ENCODE peak calls at places on chromosomes 7 and 10, in ten cellular contexts. Q is GM23248, W is HCT116, P is MM.1S, L is PC-9, A is OCI-LY7, D is GM23338, G is hepatocyte, Y is Karpas-422, J is SK-N-SH. O is an unnamed sample. For H3K9me2, the result is how much of the 10 kb centered on the place peaks cover.

GRCh38 chr7:1068656-1069055 is 19.3 kb upstream of the GPER1 start:
- DNase-seq in Q (no peak), W (no peak), P (no peak), L (no peak), A (no peak), D (no peak), G (no peak), Y (no peak), J (no peak), O (no peak)

GRCh38 chr7:50330254-50330653 is 25.7 kb downstream of the IKZF1 start:
- DNase-seq in Q (no peak), W (no peak), P (no peak), L (no peak), A (no peak), D (no peak), G (no peak), Y (peak), J (no peak), O (no peak)

GRCh38 chr7:47100148-47100547 is 481.8 kb downstream of the TNS3 start:
- DNase-seq in Q (no peak), W (no peak), P (no peak), L (no peak), A (no peak), D (no peak), G (no peak), Y (no peak), J (no peak), O (no peak)

GRCh38 chr10:31426425-31426824 is 107.4 kb downstream of the ZEB1 start:
- DNase-seq in Q (peak), W (no peak), P (no peak), L (no peak), A (no peak), D (no peak), G (peak), Y (no peak), J (no peak), O (peak)

GRCh38 chr7:152647-153046 is 39.7 kb upstream of the FAM20C start:
- DNase-seq in Q (no peak), W (no peak), P (no peak), L (no peak), A (no peak), D (no peak), G (no peak), Y (no peak), J (no peak), O (no peak)

GRCh38 chr7:44884553-44885393 is 557 bp downstream of the PURB start:
- DNase-seq in Q (peak), W (no peak), P (peak), L (peak), A (peak), D (peak), G (peak), Y (peak), J (peak), O (peak)

GRCh38 chr7:68509054-68509453 is 1089.2 kb upstream of the AUTS2 start:
- DNase-seq in Q (no peak), W (no peak), P (no peak), L (no peak), A (no peak), D (no peak), G (no peak), Y (no peak), J (no peak), O (no peak)

GRCh38 chr7:25835191-25835590 is 316.8 kb upstream of the NFE2L3 start:
- DNase-seq in Q (peak), W (no peak), P (no peak), L (no peak), A (no peak), D (no peak), G (no peak), Y (no peak), J (no peak), O (no peak)

GRCh38 chr7:155665957-155666287 is 21.5 kb downstream of the RBM33 start:
- DNase-seq in Q (peak), W (no peak), P (no peak), L (no peak), A (no peak), D (no peak), G (peak), Y (no peak), J (no peak), O (peak)

GRCh38 chr10:35359873-35360272 is 23.6 kb downstream of the CCNY start:
- DNase-seq in Q (no peak), W (no peak), P (no peak), L (no peak), A (no peak), D (no peak), G (no peak), Y (no peak), J (no peak), O (no peak)

GRCh38 chr10:76085773-76086570 is 654.5 kb downstream of the LRMDA start:
- DNase-seq in Q (peak), W (no peak), P (no peak), L (no peak), A (no peak), D (no peak), G (no peak), Y (no peak), J (no peak), O (no peak)

GRCh38 chr10:97140284-97140846 is 45.4 kb downstream of the SLIT1 start:
- DNase-seq in Q (no peak), W (no peak), P (no peak), L (no peak), A (no peak), D (peak), G (no peak), Y (no peak), J (peak), O (no peak)

GRCh38 chr10:80252296-80252887 is 37.1 kb downstream of the MAT1A start:
- DNase-seq in Q (no peak), W (no peak), P (peak), L (no peak), A (no peak), D (no peak), G (no peak), Y (no peak), J (no peak), O (no peak)

GRCh38 chr7:108875139-108875538 is 305.5 kb downstream of the DNAJB9 start:
- DNase-seq in Q (no peak), W (peak), P (no peak), L (no peak), A (peak), D (peak), G (no peak), Y (peak), J (peak), O (peak)

GRCh38 chr7:65967361-65968155 is 14.5 kb downstream of the GUSB start:
- DNase-seq in Q (no peak), W (no peak), P (no peak), L (no peak), A (no peak), D (no peak), G (no peak), Y (no peak), J (no peak), O (no peak)

GRCh38 chr7:48755061-48755555 is 169.2 kb upstream of the CDC14C start:
- DNase-seq in Q (no peak), W (no peak), P (no peak), L (no peak), A (no peak), D (no peak), G (no peak), Y (no peak), J (no peak), O (no peak)

GRCh38 chr7:106205621-106206222 is 79.1 kb downstream of the NAMPT start:
- DNase-seq in Q (peak), W (no peak), P (no peak), L (no peak), A (no peak), D (no peak), G (no peak), Y (no peak), J (no peak), O (no peak)

GRCh38 chr7:157089100-157089510 is 49.6 kb upstream of the UBE3C start:
- DNase-seq in Q (no peak), W (no peak), P (no peak), L (no peak), A (no peak), D (no peak), G (no peak), Y (no peak), J (no peak), O (no peak)

GRCh38 chr7:99975782-99976521 is at the start of gene AZGP1:
- DNase-seq in Q (peak), W (no peak), P (peak), L (no peak), A (peak), D (no peak), G (peak), Y (peak), J (no peak), O (peak)

GRCh38 chr10:24821986-24822385 is 98.3 kb upstream of the ARHGAP21 start:
- DNase-seq in Q (peak), W (peak), P (no peak), L (peak), A (no peak), D (no peak), G (peak), Y (no peak), J (no peak), O (peak)

GRCh38 chr7:29039747-29040569 is 81.8 kb upstream of the TRIL start:
- DNase-seq in Q (peak), W (no peak), P (no peak), L (no peak), A (no peak), D (no peak), G (no peak), Y (no peak), J (no peak), O (no peak)

GRCh38 chr7:129771928-129772479 is 160.5 kb downstream of the NRF1 start:
- DNase-seq in Q (no peak), W (no peak), P (no peak), L (no peak), A (no peak), D (no peak), G (no peak), Y (no peak), J (peak), O (no peak)

GRCh38 chr10:45557275-45557905 is 115.2 kb downstream of the ZFAND4 start:
- DNase-seq in Q (no peak), W (no peak), P (peak), L (no peak), A (peak), D (peak), G (no peak), Y (peak), J (no peak), O (no peak)

GRCh38 chr7:4037308-4037707 is 644.8 kb upstream of the FOXK1 start:
- DNase-seq in Q (no peak), W (no peak), P (no peak), L (no peak), A (no peak), D (no peak), G (no peak), Y (no peak), J (no peak), O (no peak)

GRCh38 chr10:120415709-120416330 is 41.2 kb upstream of the PLPP4 start:
- DNase-seq in Q (peak), W (no peak), P (no peak), L (no peak), A (no peak), D (no peak), G (no peak), Y (no peak), J (no peak), O (peak)

DNA sequence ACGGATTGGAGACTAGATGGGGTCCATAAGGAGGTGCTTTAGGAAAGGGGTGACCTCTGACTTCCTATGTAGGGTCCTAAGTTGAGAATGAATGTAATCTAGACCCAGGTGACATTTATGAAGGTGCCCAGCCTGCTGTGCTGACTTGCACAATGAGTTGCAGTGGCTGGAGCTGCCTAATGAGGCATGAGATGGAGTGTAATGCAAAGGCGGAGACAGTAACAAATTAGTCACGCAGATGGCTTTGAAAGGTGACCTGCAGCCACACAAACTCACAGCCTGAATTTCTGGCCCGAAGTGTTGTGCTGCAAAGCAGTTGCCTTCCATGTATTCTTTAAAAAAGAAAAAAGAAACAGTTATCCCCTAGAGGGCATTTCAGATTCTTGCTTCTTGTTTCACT is 239.8 kb downstream of the ADRA2A start:
- DNase-seq in Q (no peak), W (no peak), P (no peak), L (no peak), A (no peak), D (peak), G (no peak), Y (peak), J (no peak), O (no peak)
- H3K9me2 ChIP-seq in Q (under half), W (under half), P (under half), L (under half), A (under half), D (under half), G (under half), Y (under half), J (under half), O (under half)

DNA sequence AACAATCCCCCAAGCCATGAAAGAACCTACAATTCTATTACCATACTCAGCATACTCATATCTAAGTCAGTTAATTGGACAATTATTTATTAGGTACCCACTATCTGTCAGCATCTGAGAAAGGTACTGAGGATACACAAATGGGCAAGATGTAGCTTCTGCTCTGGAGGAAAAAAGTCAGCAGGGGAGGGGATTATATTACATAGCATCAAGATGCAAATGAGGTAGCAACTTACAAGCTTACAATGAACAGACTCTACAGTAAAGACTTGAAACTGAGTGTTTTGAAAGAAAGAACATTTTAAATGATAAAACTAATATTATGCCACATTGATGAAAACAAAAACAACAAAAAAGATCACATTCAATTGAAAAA is 10.8 kb upstream of the CUBN start:
- DNase-seq in Q (no peak), W (no peak), P (no peak), L (no peak), A (no peak), D (no peak), G (no peak), Y (no peak), J (no peak), O (no peak)
- H3K27ac ChIP-seq in Q (no peak), W (no peak), P (no peak), L (no peak), A (no peak), D (no peak), G (no peak), Y (no peak), J (no peak), O (no peak)

GRCh38 chr10:93376372-93377296 is 105.5 kb downstream of the MYOF start:
- DNase-seq in Q (peak), W (peak), P (peak), L (peak), A (peak), D (peak), G (peak), Y (peak), J (peak), O (peak)
- H3K9me2 ChIP-seq in Q (under half), W (under half), P (under half), L (under half), A (under half), D (under half), G (under half), Y (under half), J (under half), O (under half)

GRCh38 chr10:3133948-3134347 is 38.6 kb downstream of the PITRM1 start:
- DNase-seq in Q (no peak), W (no peak), P (no peak), L (no peak), A (no peak), D (no peak), G (no peak), Y (no peak), J (no peak), O (no peak)
- H3K27ac ChIP-seq in Q (no peak), W (no peak), P (no peak), L (no peak), A (no peak), D (no peak), G (no peak), Y (no peak), J (no peak), O (no peak)

GRCh38 chr7:143485091-143485490 is 7.4 kb downstream of the TAS2R41 start:
- DNase-seq in Q (no peak), W (no peak), P (no peak), L (no peak), A (no peak), D (no peak), G (no peak), Y (no peak), J (no peak), O (no peak)
- H3K9me2 ChIP-seq in Q (under half), W (under half), P (under half), L (under half), A (under half), D (under half), G (under half), Y (under half), J (under half), O (under half)

GRCh38 chr7:56079450-56080185 is 13.1 kb downstream of the PHKG1 start:
- DNase-seq in Q (peak), W (no peak), P (no peak), L (no peak), A (no peak), D (peak), G (no peak), Y (no peak), J (peak), O (peak)

GRCh38 chr7:56081626-56082340 is 11.0 kb downstream of the PHKG1 start:
- DNase-seq in Q (no peak), W (no peak), P (no peak), L (no peak), A (no peak), D (no peak), G (no peak), Y (no peak), J (no peak), O (no peak)

GRCh38 chr7:56078196-56078595 is 14.1 kb downstream of the SUMF2 start:
- DNase-seq in Q (no peak), W (no peak), P (no peak), L (no peak), A (no peak), D (no peak), G (no peak), Y (no peak), J (no peak), O (no peak)

GRCh38 chr7:56074371-56074791 is 10.3 kb downstream of the SUMF2 start:
- DNase-seq in Q (peak), W (no peak), P (peak), L (peak), A (peak), D (peak), G (peak), Y (peak), J (peak), O (peak)

GRCh38 chr7:56077681-56078080 is 13.6 kb downstream of the SUMF2 start:
- DNase-seq in Q (no peak), W (no peak), P (no peak), L (no peak), A (no peak), D (no peak), G (no peak), Y (no peak), J (no peak), O (no peak)
- H3K27ac ChIP-seq in Q (no peak), W (no peak), P (no peak), L (no peak), A (no peak), D (no peak), G (no peak), Y (no peak), J (no peak), O (no peak)

GRCh38 chr10:89468625-89469024 is 54.3 kb downstream of the IFIT5 start:
- DNase-seq in Q (no peak), W (no peak), P (no peak), L (no peak), A (no peak), D (no peak), G (peak), Y (no peak), J (no peak), O (no peak)
- H3K9me2 ChIP-seq in Q (under half), W (under half), P (under half), L (under half), A (under half), D (under half), G (under half), Y (under half), J (under half), O (under half)

GRCh38 chr7:113370910-113371309 is 252.6 kb upstream of the SMIM30 start:
- DNase-seq in Q (no peak), W (no peak), P (no peak), L (no peak), A (no peak), D (no peak), G (no peak), Y (no peak), J (no peak), O (no peak)
- H3K27ac ChIP-seq in Q (no peak), W (no peak), P (no peak), L (no peak), A (no peak), D (no peak), G (peak), Y (no peak), J (peak), O (no peak)

GRCh38 chr10:62456611-62457101 is 82.5 kb downstream of the ZNF365 start:
- DNase-seq in Q (peak), W (no peak), P (peak), L (no peak), A (peak), D (no peak), G (no peak), Y (no peak), J (no peak), O (no peak)
- H3K9me2 ChIP-seq in Q (under half), W (under half), P (under half), L (under half), A (under half), D (under half), G (under half), Y (under half), J (under half), O (under half)

O was measured in PC-3.